ENCODE peak calls at places on chromosomes 3 and 15, in eight cellular contexts. Z is cardiac fibroblast; D is sigmoid colon; S is fibroblast of pulmonary artery; X is esophagus squamous epithelium; G is fibroblast of mammary gland; A is NT2/D1; O is effector memory CD4-positive, alpha-beta T cell. Y is an unnamed sample.

GRCh38 chr15:36434160-36434559 is 145.3 kb upstream of the CDIN1 start:
- DNase-seq in Z (no peak), D (no peak), S (no peak), X (no peak), G (no peak), A (no peak), O (no peak), Y (no peak)

GRCh38 chr15:82999905-83000671 is 11.4 kb downstream of the C15orf40 start:
- DNase-seq in Z (peak; percentile 77), D (no peak), S (peak; percentile 74), X (no peak), G (peak; percentile 75), A (no peak), O (no peak), Y (no peak)

GRCh38 chr15:64045774-64046346 is 425 bp downstream of the DAPK2 start:
- DNase-seq in Z (no peak), D (no peak), S (no peak), X (no peak), G (no peak), A (no peak), O (no peak), Y (no peak)

GRCh38 chr15:92375057-92375456 is 18.6 kb upstream of the ST8SIA2 start:
- DNase-seq in Z (no peak), D (no peak), S (no peak), X (no peak), G (no peak), A (no peak), O (no peak), Y (no peak)

GRCh38 chr15:59315914-59316428 is 56.7 kb downstream of the MYO1E start:
- DNase-seq in Z (peak; percentile 37), D (no peak), S (no peak), X (no peak), G (peak; percentile 56), A (no peak), O (no peak), Y (no peak)

GRCh38 chr3:138935864-138936762 is 10.8 kb downstream of the FOXL2 start:
- DNase-seq in Z (peak; percentile 60), D (peak; percentile 84), S (peak; percentile 55), X (no peak), G (peak; percentile 48), A (no peak), O (peak; percentile 28), Y (no peak)

GRCh38 chr15:100705841-100706240 is 103.5 kb downstream of the ASB7 start:
- DNase-seq in Z (no peak), D (no peak), S (no peak), X (no peak), G (no peak), A (no peak), O (no peak), Y (no peak)

GRCh38 chr3:188830955-188831354 is 340.8 kb upstream of the TPRG1 start:
- DNase-seq in Z (peak; percentile 43), D (no peak), S (peak; percentile 24), X (no peak), G (peak; percentile 44), A (no peak), O (no peak), Y (no peak)

GRCh38 chr15:57649138-57649537 is 57.4 kb upstream of the POLR2M start:
- DNase-seq in Z (peak; percentile 83), D (no peak), S (peak; percentile 49), X (no peak), G (peak; percentile 81), A (no peak), O (no peak), Y (no peak)

GRCh38 chr3:113441051-113441770 is at the start of gene CFAP44:
- DNase-seq in Z (peak; percentile 75), D (peak; percentile 89), S (peak; percentile 79), X (no peak), G (peak; percentile 63), A (peak; percentile 40), O (no peak), Y (peak; percentile 58)

GRCh38 chr3:104947946-104948345 is 418.8 kb upstream of the ALCAM start:
- DNase-seq in Z (no peak), D (no peak), S (peak; percentile 61), X (no peak), G (no peak), A (no peak), O (no peak), Y (no peak)

GRCh38 chr15:81256916-81257315 is 60.2 kb downstream of the IL16 start:
- DNase-seq in Z (peak; percentile 73), D (no peak), S (peak; percentile 80), X (no peak), G (peak; percentile 77), A (no peak), O (no peak), Y (no peak)

GRCh38 chr15:48176957-48177356 is 1.1 kb downstream of the MYEF2 start:
- DNase-seq in Z (no peak), D (no peak), S (no peak), X (no peak), G (no peak), A (no peak), O (no peak), Y (no peak)

GRCh38 chr3:165895919-165896318 is 58.7 kb upstream of the BCHE start:
- DNase-seq in Z (peak; percentile 2), D (no peak), S (peak; percentile 2), X (no peak), G (peak; percentile 6), A (peak; percentile 69), O (no peak), Y (peak; percentile 73)

GRCh38 chr15:32763295-32763694 is 45.5 kb downstream of the GREM1 start:
- DNase-seq in Z (no peak), D (no peak), S (no peak), X (no peak), G (no peak), A (no peak), O (no peak), Y (no peak)

GRCh38 chr15:29433507-29433906 is 163.9 kb upstream of the NSMCE3 start:
- DNase-seq in Z (no peak), D (no peak), S (no peak), X (no peak), G (no peak), A (no peak), O (no peak), Y (no peak)

GRCh38 chr3:60188803-60189202 is 1062.4 kb downstream of the FHIT start:
- DNase-seq in Z (no peak), D (no peak), S (no peak), X (no peak), G (no peak), A (no peak), O (no peak), Y (no peak)

GRCh38 chr3:2568073-2568671 is 469.5 kb downstream of the CNTN4 start:
- DNase-seq in Z (no peak), D (no peak), S (no peak), X (no peak), G (peak; percentile 2), A (no peak), O (no peak), Y (no peak)

GRCh38 chr3:32181801-32182200 is 56.7 kb upstream of the CMTM8 start:
- DNase-seq in Z (no peak), D (no peak), S (no peak), X (no peak), G (no peak), A (no peak), O (no peak), Y (no peak)

GRCh38 chr15:70284438-70285214 is 186.9 kb upstream of the TLE3 start:
- DNase-seq in Z (no peak), D (no peak), S (no peak), X (no peak), G (no peak), A (no peak), O (no peak), Y (no peak)

GRCh38 chr15:29680806-29681485 is 141.3 kb downstream of the TJP1 start:
- DNase-seq in Z (no peak), D (no peak), S (no peak), X (no peak), G (no peak), A (no peak), O (no peak), Y (no peak)

GRCh38 chr15:63291507-63291906 is 14.1 kb downstream of the APH1B start:
- DNase-seq in Z (peak; percentile 97), D (no peak), S (peak; percentile 91), X (no peak), G (peak; percentile 84), A (no peak), O (no peak), Y (no peak)

GRCh38 chr3:175146258-175146657 is 287.1 kb downstream of the NAALADL2 start:
- DNase-seq in Z (peak; percentile 62), D (no peak), S (peak; percentile 53), X (no peak), G (peak; percentile 38), A (no peak), O (no peak), Y (no peak)

DNA sequence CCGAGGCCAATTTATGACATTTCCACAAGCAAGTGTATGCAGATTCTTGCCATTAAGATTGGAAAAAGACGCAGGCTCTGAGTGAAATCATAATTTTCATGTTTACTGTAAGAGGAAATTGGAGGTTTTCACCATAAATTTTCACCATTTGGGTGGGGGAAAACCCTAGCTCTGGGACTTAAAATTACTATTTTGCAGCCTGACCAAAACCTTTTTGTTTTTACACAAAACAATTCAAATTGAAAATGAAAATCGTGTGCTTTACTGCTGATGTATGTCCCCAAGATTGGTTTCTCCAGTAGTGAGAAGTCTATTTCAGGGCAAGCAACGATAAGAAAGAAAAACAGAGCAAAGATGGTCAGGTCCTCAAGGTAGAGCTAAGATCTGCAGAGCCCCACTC is 282.5 kb downstream of the FOXP1 start:
- DNase-seq in Z (no peak), D (no peak), S (no peak), X (no peak), G (no peak), A (no peak), O (no peak), Y (no peak)
- H3K4me3 ChIP-seq in Z (no peak overlapping the region), D (no peak overlapping the region), S (no peak overlapping the region), X (no peak overlapping the region), G (no peak overlapping the region), A (no peak overlapping the region), O (peak overlapping the region; percentile 7), Y (no peak overlapping the region)

GRCh38 chr3:11569156-11569741 is 74.5 kb downstream of the VGLL4 start:
- DNase-seq in Z (no peak), D (no peak), S (no peak), X (no peak), G (no peak), A (no peak), O (no peak), Y (no peak)
- H3K4me3 ChIP-seq in Z (no peak overlapping the region), D (no peak overlapping the region), S (no peak overlapping the region), X (no peak overlapping the region), G (peak overlapping the region; percentile 34), A (no peak overlapping the region), O (no peak overlapping the region), Y (no peak overlapping the region)

GRCh38 chr3:13544293-13544831 is 4.6 kb upstream of the FBLN2 start:
- DNase-seq in Z (peak; percentile 80), D (no peak), S (peak; percentile 78), X (no peak), G (peak; percentile 94), A (no peak), O (no peak), Y (no peak)
- H3K4me3 ChIP-seq in Z (no peak overlapping the region), D (no peak overlapping the region), S (no peak overlapping the region), X (no peak overlapping the region), G (no peak overlapping the region), A (no peak overlapping the region), O (no peak overlapping the region), Y (no peak overlapping the region)

DNA sequence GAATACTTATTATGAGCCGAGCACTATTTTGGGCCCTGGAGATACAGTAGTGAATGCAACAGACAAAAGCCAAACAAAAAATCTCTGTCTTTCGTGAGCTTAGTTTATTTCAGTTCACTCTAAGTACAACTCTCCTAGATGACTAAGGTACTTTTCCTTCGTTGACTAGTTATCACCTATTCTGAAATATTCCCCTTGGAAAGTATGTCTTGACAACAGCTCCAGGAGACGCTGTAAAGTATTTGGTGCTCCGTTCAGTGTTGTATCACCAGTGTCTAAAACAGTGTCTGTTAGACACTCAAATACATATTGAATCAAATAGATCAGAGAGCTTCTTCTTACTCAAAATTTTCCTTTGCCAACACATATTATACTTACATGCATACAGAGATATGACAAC is 119.6 kb downstream of the TFDP2 start:
- DNase-seq in Z (no peak), D (no peak), S (no peak), X (no peak), G (no peak), A (no peak), O (no peak), Y (no peak)
- H3K4me3 ChIP-seq in Z (no peak overlapping the region), D (no peak overlapping the region), S (no peak overlapping the region), X (no peak overlapping the region), G (no peak overlapping the region), A (no peak overlapping the region), O (no peak overlapping the region), Y (no peak overlapping the region)